ENCODE peak calls at places on chromosomes 3 and 15, in five cellular contexts. One of them, this sample, is unnamed.

GRCh38 chr3:12974316-12974715 is 98.9 kb downstream of the IQSEC1 start:
- DNase-seq in IMR-90: no peak
- DNase-seq in HepG2: no peak
- DNase-seq in K562: no peak
- DNase-seq in A549: no peak
- DNase-seq in this sample: no peak

GRCh38 chr15:85581495-85581894 is 201.1 kb downstream of the AKAP13 start:
- DNase-seq in IMR-90: no peak
- DNase-seq in HepG2: no peak
- DNase-seq in A549: no peak
- DNase-seq in K562: no peak
- DNase-seq in this sample: no peak

GRCh38 chr3:172675371-172676193 is 35.3 kb downstream of the NCEH1 start:
- DNase-seq in IMR-90: peak
- DNase-seq in K562: peak
- DNase-seq in HepG2: peak
- DNase-seq in A549: peak
- DNase-seq in this sample: no peak

GRCh38 chr3:132290833-132291232 is 26.4 kb upstream of the ACP3 start:
- DNase-seq in HepG2: no peak
- DNase-seq in K562: no peak
- DNase-seq in A549: peak
- DNase-seq in IMR-90: peak
- DNase-seq in this sample: no peak

GRCh38 chr3:120284702-120285507 is at the start of gene GPR156:
- DNase-seq in K562: peak
- DNase-seq in A549: peak
- DNase-seq in IMR-90: no peak
- DNase-seq in HepG2: no peak
- DNase-seq in this sample: no peak

GRCh38 chr3:30548605-30549004 is 57.8 kb upstream of the TGFBR2 start:
- DNase-seq in A549: peak
- DNase-seq in HepG2: no peak
- DNase-seq in IMR-90: no peak
- DNase-seq in K562: peak
- DNase-seq in this sample: no peak

GRCh38 chr3:158531334-158531733 is 39.7 kb upstream of the MLF1 start:
- DNase-seq in IMR-90: no peak
- DNase-seq in K562: no peak
- DNase-seq in A549: no peak
- DNase-seq in HepG2: no peak
- DNase-seq in this sample: no peak

GRCh38 chr15:32706704-32707103 is 11.1 kb upstream of the GREM1 start:
- DNase-seq in A549: no peak
- DNase-seq in IMR-90: no peak
- DNase-seq in HepG2: no peak
- DNase-seq in K562: no peak
- DNase-seq in this sample: no peak

GRCh38 chr3:146218880-146219866 is 31.7 kb downstream of the PLSCR4 start:
- DNase-seq in A549: peak
- DNase-seq in HepG2: peak
- DNase-seq in IMR-90: peak
- DNase-seq in K562: peak
- DNase-seq in this sample: no peak

GRCh38 chr3:115092220-115092791 is 54.8 kb downstream of the ZBTB20 start:
- DNase-seq in IMR-90: peak
- DNase-seq in A549: peak
- DNase-seq in HepG2: peak
- DNase-seq in K562: peak
- DNase-seq in this sample: peak

GRCh38 chr15:99434506-99435137 is 131.2 kb upstream of the MEF2A start:
- DNase-seq in A549: no peak
- DNase-seq in IMR-90: no peak
- DNase-seq in K562: no peak
- DNase-seq in HepG2: no peak
- DNase-seq in this sample: no peak

GRCh38 chr3:188220988-188221818 is 67.2 kb downstream of the LPP start:
- DNase-seq in HepG2: peak
- DNase-seq in A549: no peak
- DNase-seq in IMR-90: peak
- DNase-seq in K562: no peak
- DNase-seq in this sample: no peak

GRCh38 chr3:13138566-13139145 is 65.4 kb upstream of the IQSEC1 start:
- DNase-seq in IMR-90: no peak
- DNase-seq in A549: no peak
- DNase-seq in HepG2: no peak
- DNase-seq in K562: no peak
- DNase-seq in this sample: no peak

GRCh38 chr3:160180581-160181216 is 44.5 kb upstream of the C3orf80 start:
- DNase-seq in IMR-90: no peak
- DNase-seq in HepG2: no peak
- DNase-seq in A549: no peak
- DNase-seq in K562: no peak
- DNase-seq in this sample: no peak

GRCh38 chr3:169764164-169764452 is 752 bp downstream of the TERC start:
- DNase-seq in A549: no peak
- DNase-seq in K562: peak
- DNase-seq in HepG2: no peak
- DNase-seq in IMR-90: peak
- DNase-seq in this sample: peak

GRCh38 chr3:154334973-154335420 is 10.7 kb upstream of the DHX36 start:
- DNase-seq in K562: peak
- DNase-seq in HepG2: peak
- DNase-seq in IMR-90: peak
- DNase-seq in A549: peak
- DNase-seq in this sample: no peak

GRCh38 chr3:52397676-52398399 is 47.1 kb downstream of the SEMA3G start:
- DNase-seq in IMR-90: no peak
- DNase-seq in K562: no peak
- DNase-seq in HepG2: no peak
- DNase-seq in A549: no peak
- DNase-seq in this sample: no peak

GRCh38 chr3:194142156-194142910 is 6.4 kb downstream of the HES1 start:
- DNase-seq in IMR-90: no peak
- DNase-seq in HepG2: no peak
- DNase-seq in K562: no peak
- DNase-seq in A549: no peak
- DNase-seq in this sample: no peak

GRCh38 chr15:68210409-68210756 is 5.3 kb upstream of the CALML4 start:
- DNase-seq in IMR-90: no peak
- DNase-seq in A549: no peak
- DNase-seq in HepG2: no peak
- DNase-seq in K562: no peak
- DNase-seq in this sample: no peak

GRCh38 chr3:167814441-167814951 is 79.0 kb downstream of the SERPINI1 start:
- DNase-seq in K562: no peak
- DNase-seq in IMR-90: peak
- DNase-seq in A549: peak
- DNase-seq in HepG2: peak
- DNase-seq in this sample: no peak

GRCh38 chr3:144521131-144521530 is 549.5 kb downstream of the DIPK2A start:
- DNase-seq in IMR-90: no peak
- DNase-seq in A549: no peak
- DNase-seq in K562: no peak
- DNase-seq in HepG2: no peak
- DNase-seq in this sample: no peak

GRCh38 chr3:49421890-49422378 is 339 bp downstream of the AMT start:
- DNase-seq in A549: no peak
- DNase-seq in HepG2: no peak
- DNase-seq in K562: no peak
- DNase-seq in IMR-90: no peak
- DNase-seq in this sample: no peak

GRCh38 chr15:31387101-31387482 is 60.5 kb downstream of the KLF13 start:
- DNase-seq in IMR-90: no peak
- DNase-seq in HepG2: no peak
- DNase-seq in A549: no peak
- DNase-seq in K562: no peak
- DNase-seq in this sample: no peak

GRCh38 chr3:50396502-50396901 is 37.2 kb upstream of the TMEM115 start:
- DNase-seq in A549: no peak
- DNase-seq in HepG2: no peak
- DNase-seq in K562: no peak
- DNase-seq in IMR-90: no peak
- DNase-seq in this sample: no peak

GRCh38 chr15:41473418-41473817 is 20.3 kb upstream of the ITPKA start:
- DNase-seq in A549: no peak
- DNase-seq in K562: no peak
- DNase-seq in IMR-90: no peak
- DNase-seq in HepG2: no peak
- DNase-seq in this sample: no peak

GRCh38 chr15:38860682-38861081 is 296.1 kb upstream of the RASGRP1 start:
- DNase-seq in HepG2: no peak
- DNase-seq in K562: no peak
- DNase-seq in A549: no peak
- DNase-seq in IMR-90: peak
- DNase-seq in this sample: no peak

GRCh38 chr3:128040041-128040440 is 12.2 kb upstream of the SEC61A1 start:
- DNase-seq in HepG2: no peak
- DNase-seq in K562: no peak
- DNase-seq in A549: no peak
- DNase-seq in IMR-90: no peak
- DNase-seq in this sample: no peak

GRCh38 chr15:29612096-29612495 is 210.2 kb downstream of the TJP1 start:
- DNase-seq in A549: no peak
- DNase-seq in HepG2: no peak
- DNase-seq in K562: no peak
- DNase-seq in IMR-90: peak
- DNase-seq in this sample: no peak

GRCh38 chr15:98548172-98548971 is 100.0 kb upstream of the IGF1R start:
- DNase-seq in IMR-90: peak
- DNase-seq in A549: peak
- DNase-seq in K562: no peak
- DNase-seq in HepG2: no peak
- DNase-seq in this sample: no peak

GRCh38 chr3:181213347-181213746 is 223.8 kb upstream of the DNAJC19 start:
- DNase-seq in A549: no peak
- DNase-seq in IMR-90: no peak
- DNase-seq in HepG2: no peak
- DNase-seq in K562: no peak
- DNase-seq in this sample: no peak
- H3K27ac ChIP-seq in A549: no peak
- H3K27ac ChIP-seq in IMR-90: no peak
- H3K27ac ChIP-seq in HepG2: no peak
- H3K27ac ChIP-seq in K562: no peak
- H3K27ac ChIP-seq in this sample: no peak

DNA sequence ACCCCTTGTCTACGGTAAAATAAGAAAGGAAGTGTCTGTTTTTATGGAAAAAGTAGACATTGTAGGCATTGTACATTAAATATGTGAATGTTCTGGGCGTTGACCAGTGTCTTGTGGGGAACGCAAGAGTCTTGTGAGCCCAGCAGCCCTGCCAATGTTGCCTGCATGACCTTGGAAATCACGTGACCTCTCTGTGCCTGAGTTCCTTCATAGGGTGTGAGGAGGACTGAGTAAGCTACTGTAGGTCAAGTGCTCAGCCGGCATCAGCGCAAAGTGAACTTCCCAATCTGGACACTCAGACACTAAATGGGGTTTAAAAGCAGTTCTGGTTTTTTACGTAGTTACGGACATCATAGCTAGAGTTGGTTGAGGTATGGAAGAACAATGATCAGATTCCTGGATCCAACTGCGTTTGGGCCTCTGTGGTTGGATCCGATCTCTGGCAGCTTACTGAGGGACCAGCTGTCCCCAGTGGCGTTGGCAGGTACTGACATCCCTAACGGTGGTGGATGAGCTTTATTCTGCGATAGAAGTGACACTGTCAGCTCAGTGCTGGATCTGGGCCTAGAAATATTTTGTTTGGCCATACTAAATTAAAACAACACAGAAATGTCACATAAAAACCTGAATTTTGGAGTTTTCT is 63.8 kb downstream of the SPSB4 start:
- DNase-seq in IMR-90: no peak
- DNase-seq in HepG2: peak
- DNase-seq in A549: peak
- DNase-seq in K562: peak
- DNase-seq in this sample: no peak
- TF ChIP-seq BHLHE40 in IMR-90: no peak
- TF ChIP-seq BHLHE40 in HepG2: no peak
- TF ChIP-seq BHLHE40 in A549: no peak
- TF ChIP-seq BHLHE40 in K562: no peak
- TF ChIP-seq BHLHE40 in this sample: no peak

DNA sequence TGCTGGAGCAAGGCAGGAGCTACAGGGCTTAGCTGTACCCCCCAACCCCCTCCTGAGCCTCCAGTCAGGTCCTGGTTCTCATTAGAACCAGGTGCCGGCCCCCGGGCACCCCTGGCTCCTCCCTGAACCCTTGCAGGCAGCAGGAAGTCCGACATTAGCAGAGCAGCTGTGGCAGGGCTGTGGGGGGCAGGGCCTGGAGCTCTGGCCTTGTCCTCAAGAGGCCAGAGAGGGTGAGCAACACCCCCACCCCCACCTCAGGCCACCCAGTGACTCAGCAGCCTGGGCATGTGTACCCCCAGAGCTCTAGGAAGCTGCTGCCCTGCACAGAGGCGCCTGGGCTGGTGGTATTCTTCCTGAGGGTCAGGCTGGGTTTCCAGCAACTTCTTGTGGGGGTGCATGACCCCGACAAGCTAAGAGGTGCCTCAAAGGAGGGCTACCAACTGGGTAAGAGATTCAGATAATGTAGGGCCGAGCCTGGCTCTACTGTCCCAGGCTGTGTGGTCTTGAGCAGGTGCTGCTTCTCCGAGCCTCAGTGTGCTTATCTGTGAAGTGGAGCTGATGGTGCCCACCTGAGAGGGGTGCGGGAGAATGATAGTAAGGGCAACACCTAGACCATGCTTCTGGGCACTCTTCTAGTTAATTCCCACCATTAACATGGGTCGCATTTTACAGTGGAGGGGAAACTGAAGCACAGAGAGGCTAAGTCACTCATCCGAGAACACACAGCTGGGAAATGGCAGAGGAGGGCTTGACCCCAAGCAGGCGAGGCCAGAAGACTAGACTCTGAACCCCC is 16.0 kb downstream of the H1-8 start:
- DNase-seq in IMR-90: peak
- DNase-seq in K562: peak
- DNase-seq in A549: peak
- DNase-seq in HepG2: peak
- DNase-seq in this sample: no peak
- H3K27ac ChIP-seq in IMR-90: peak
- H3K27ac ChIP-seq in K562: no peak
- H3K27ac ChIP-seq in A549: peak
- H3K27ac ChIP-seq in HepG2: peak
- H3K27ac ChIP-seq in this sample: no peak

GRCh38 chr3:11784962-11785361 is 61.7 kb downstream of the TAMM41 start:
- DNase-seq in A549: no peak
- DNase-seq in IMR-90: no peak
- DNase-seq in HepG2: no peak
- DNase-seq in K562: no peak
- DNase-seq in this sample: no peak
- TF ChIP-seq BHLHE40 in A549: no peak
- TF ChIP-seq BHLHE40 in IMR-90: no peak
- TF ChIP-seq BHLHE40 in HepG2: no peak
- TF ChIP-seq BHLHE40 in K562: no peak
- TF ChIP-seq BHLHE40 in this sample: no peak